ENCODE peak calls at places on chromosomes 16 and 17, in seven cellular contexts. O is GM23248; Z is NCI-H2081; S is posterior vena cava; T is GM13977; H is Calu3; K is stimulated activated CD4-positive, alpha-beta T cell treated with anti-CD3 and anti-CD28 coated beads, Interleukin-1b, Interleukin-23, amount 100 ng/mL, for 48 hours. M is an unnamed sample.

GRCh38 chr16:47258874-47259461 is 115.2 kb upstream of the NETO2 start:
- DNase-seq in O (peak; percentile 46), Z (no peak), S (no peak), T (peak; percentile 12), H (peak; percentile 35), K (peak; percentile 4), M (peak; percentile 21)

GRCh38 chr16:89779231-89779912 is 37.1 kb downstream of the FANCA start:
- DNase-seq in O (no peak), Z (no peak), S (no peak), T (no peak), H (no peak), K (no peak), M (no peak)

GRCh38 chr17:5210853-5211252 is 19.2 kb upstream of the ZNF594 start:
- DNase-seq in O (peak; percentile 9), Z (no peak), S (no peak), T (no peak), H (no peak), K (no peak), M (no peak)

GRCh38 chr17:42315402-42316156 is 27.3 kb downstream of the STAT5A start:
- DNase-seq in O (no peak), Z (no peak), S (no peak), T (no peak), H (no peak), K (no peak), M (no peak)

GRCh38 chr16:84868328-84868727 is 48.5 kb downstream of the CRISPLD2 start:
- DNase-seq in O (no peak), Z (no peak), S (no peak), T (no peak), H (no peak), K (no peak), M (no peak)

GRCh38 chr17:7589204-7589868 is 558 bp downstream of the SOX15 start:
- DNase-seq in O (peak; percentile 94), Z (no peak), S (peak; percentile 96), T (peak; percentile 90), H (no peak), K (peak; percentile 66), M (peak; percentile 77)

GRCh38 chr17:1188812-1189211 is 9.0 kb upstream of the ABR start:
- DNase-seq in O (peak; percentile 87), Z (no peak), S (peak; percentile 96), T (no peak), H (no peak), K (no peak), M (no peak)

GRCh38 chr17:31508310-31509094 is 117.0 kb downstream of the RAB11FIP4 start:
- DNase-seq in O (peak; percentile 29), Z (no peak), S (no peak), T (peak; percentile 71), H (no peak), K (peak; percentile 68), M (peak; percentile 34)

GRCh38 chr17:80785477-80786178 is 206.0 kb upstream of the CHMP6 start:
- DNase-seq in O (no peak), Z (no peak), S (peak; percentile 69), T (no peak), H (no peak), K (peak; percentile 73), M (no peak)

GRCh38 chr17:51259574-51260236 is at the start of gene MBTD1:
- DNase-seq in O (peak; percentile 92), Z (peak; percentile 97), S (peak; percentile 98), T (peak; percentile 98), H (peak; percentile 97), K (peak; percentile 95), M (peak; percentile 97)

GRCh38 chr17:18176152-18176551 is 7.5 kb upstream of the ALKBH5 start:
- DNase-seq in O (no peak), Z (no peak), S (no peak), T (no peak), H (no peak), K (no peak), M (no peak)

GRCh38 chr16:78742501-78743283 is 643.2 kb downstream of the WWOX start:
- DNase-seq in O (no peak), Z (no peak), S (no peak), T (peak; percentile 47), H (no peak), K (peak; percentile 88), M (peak; percentile 93)

GRCh38 chr16:14284930-14285541 is 213.9 kb downstream of the MRTFB start:
- DNase-seq in O (peak; percentile 86), Z (peak; percentile 72), S (peak; percentile 87), T (peak; percentile 48), H (peak; percentile 73), K (peak; percentile 59), M (peak; percentile 54)

GRCh38 chr16:59305850-59306249 is 571.7 kb upstream of the GOT2 start:
- DNase-seq in O (no peak), Z (no peak), S (no peak), T (no peak), H (no peak), K (no peak), M (no peak)

GRCh38 chr17:7530294-7530900 is 18.5 kb upstream of the TNFSF12 start:
- DNase-seq in O (no peak), Z (no peak), S (no peak), T (no peak), H (no peak), K (no peak), M (no peak)

GRCh38 chr17:14427914-14428639 is 127.2 kb downstream of the HS3ST3B1 start:
- DNase-seq in O (no peak), Z (no peak), S (no peak), T (no peak), H (no peak), K (peak; percentile 42), M (no peak)

GRCh38 chr17:59296190-59296589 is 35.3 kb upstream of the YPEL2 start:
- DNase-seq in O (no peak), Z (no peak), S (no peak), T (no peak), H (peak; percentile 10), K (no peak), M (no peak)

GRCh38 chr16:23608194-23608593 is 12.1 kb upstream of the NDUFAB1 start:
- DNase-seq in O (peak; percentile 48), Z (no peak), S (no peak), T (no peak), H (no peak), K (no peak), M (peak; percentile 55)

GRCh38 chr17:63498621-63499195 is 21.8 kb downstream of the ACE start:
- DNase-seq in O (peak; percentile 63), Z (no peak), S (no peak), T (no peak), H (no peak), K (no peak), M (peak; percentile 33)

GRCh38 chr17:5705081-5705875 is 121.0 kb upstream of the NLRP1 start:
- DNase-seq in O (peak; percentile 19), Z (no peak), S (no peak), T (no peak), H (peak; percentile 9), K (no peak), M (no peak)

M was measured in amniotic epithelial cell.